ENCODE peak calls at places on chromosomes 6 and 20, in seven cellular contexts. One of them, this sample, is unnamed.

GRCh38 chr20:35523298-35523888 is 6.1 kb downstream of the C20orf173 start:
- DNase-seq in right lobe of liver: peak; percentile 53
- DNase-seq in uterus: no peak
- DNase-seq in GM12878: no peak
- DNase-seq in body of pancreas: no peak
- DNase-seq in HepG2: peak; percentile 47
- DNase-seq in spleen: no peak
- DNase-seq in this sample: no peak

GRCh38 chr6:43779864-43780260 is 9.9 kb downstream of the VEGFA start:
- DNase-seq in uterus: peak; percentile 77
- DNase-seq in right lobe of liver: no peak
- DNase-seq in body of pancreas: peak; percentile 91
- DNase-seq in spleen: no peak
- DNase-seq in HepG2: no peak
- DNase-seq in GM12878: no peak
- DNase-seq in this sample: no peak

GRCh38 chr6:81814365-81815109 is 62.1 kb upstream of the TENT5A start:
- DNase-seq in body of pancreas: no peak
- DNase-seq in uterus: no peak
- DNase-seq in HepG2: no peak
- DNase-seq in spleen: no peak
- DNase-seq in right lobe of liver: no peak
- DNase-seq in GM12878: no peak
- DNase-seq in this sample: no peak

GRCh38 chr6:154247119-154247814 is 109.3 kb downstream of the IPCEF1 start:
- DNase-seq in HepG2: no peak
- DNase-seq in body of pancreas: no peak
- DNase-seq in GM12878: no peak
- DNase-seq in uterus: no peak
- DNase-seq in right lobe of liver: no peak
- DNase-seq in spleen: no peak
- DNase-seq in this sample: no peak

GRCh38 chr20:51350941-51351631 is 191.4 kb downstream of the NFATC2 start:
- DNase-seq in uterus: no peak
- DNase-seq in body of pancreas: no peak
- DNase-seq in GM12878: no peak
- DNase-seq in right lobe of liver: no peak
- DNase-seq in spleen: peak; percentile 17
- DNase-seq in HepG2: no peak
- DNase-seq in this sample: no peak

GRCh38 chr20:59365611-59366284 is 65.3 kb downstream of the EDN3 start:
- DNase-seq in spleen: peak; percentile 71
- DNase-seq in GM12878: no peak
- DNase-seq in uterus: no peak
- DNase-seq in body of pancreas: peak; percentile 49
- DNase-seq in HepG2: no peak
- DNase-seq in right lobe of liver: no peak
- DNase-seq in this sample: no peak

GRCh38 chr6:45445364-45445748 is 67.6 kb upstream of the SUPT3H start:
- DNase-seq in right lobe of liver: no peak
- DNase-seq in spleen: no peak
- DNase-seq in HepG2: no peak
- DNase-seq in body of pancreas: no peak
- DNase-seq in GM12878: no peak
- DNase-seq in uterus: no peak
- DNase-seq in this sample: no peak

GRCh38 chr20:37344506-37345338 is 1.2 kb upstream of the SRC start:
- DNase-seq in spleen: peak; percentile 55
- DNase-seq in HepG2: peak; percentile 77
- DNase-seq in right lobe of liver: no peak
- DNase-seq in GM12878: no peak
- DNase-seq in uterus: no peak
- DNase-seq in body of pancreas: peak; percentile 82
- DNase-seq in this sample: no peak

GRCh38 chr6:9257215-9257614 is 821.9 kb upstream of the SLC35B3 start:
- DNase-seq in spleen: no peak
- DNase-seq in GM12878: no peak
- DNase-seq in uterus: no peak
- DNase-seq in body of pancreas: no peak
- DNase-seq in HepG2: no peak
- DNase-seq in right lobe of liver: no peak
- DNase-seq in this sample: no peak

GRCh38 chr6:22828179-22829062 is 259.1 kb downstream of the HDGFL1 start:
- DNase-seq in uterus: peak; percentile 39
- DNase-seq in spleen: no peak
- DNase-seq in body of pancreas: peak; percentile 68
- DNase-seq in right lobe of liver: no peak
- DNase-seq in GM12878: no peak
- DNase-seq in HepG2: peak; percentile 39
- DNase-seq in this sample: no peak

GRCh38 chr6:39309942-39310531 is 4.2 kb downstream of the KCNK17 start:
- DNase-seq in uterus: peak; percentile 27
- DNase-seq in spleen: peak; percentile 88
- DNase-seq in GM12878: no peak
- DNase-seq in HepG2: peak; percentile 58
- DNase-seq in right lobe of liver: peak; percentile 83
- DNase-seq in body of pancreas: peak; percentile 83
- DNase-seq in this sample: no peak

GRCh38 chr6:16505711-16506362 is 255.4 kb downstream of the ATXN1 start:
- DNase-seq in HepG2: no peak
- DNase-seq in uterus: peak; percentile 74
- DNase-seq in GM12878: no peak
- DNase-seq in spleen: no peak
- DNase-seq in body of pancreas: no peak
- DNase-seq in right lobe of liver: no peak
- DNase-seq in this sample: no peak

GRCh38 chr6:159094444-159095252 is 49.9 kb upstream of the TAGAP start:
- DNase-seq in HepG2: no peak
- DNase-seq in GM12878: no peak
- DNase-seq in right lobe of liver: no peak
- DNase-seq in spleen: peak; percentile 94
- DNase-seq in body of pancreas: no peak
- DNase-seq in uterus: no peak
- DNase-seq in this sample: no peak

GRCh38 chr20:36825374-36826104 is 50.4 kb upstream of the TLDC2 start:
- DNase-seq in body of pancreas: no peak
- DNase-seq in uterus: no peak
- DNase-seq in right lobe of liver: no peak
- DNase-seq in spleen: no peak
- DNase-seq in HepG2: no peak
- DNase-seq in GM12878: no peak
- DNase-seq in this sample: no peak

GRCh38 chr6:13574149-13574570 is 241 bp upstream of the SIRT5 start:
- DNase-seq in body of pancreas: peak; percentile 95
- DNase-seq in right lobe of liver: peak; percentile 96
- DNase-seq in HepG2: peak; percentile 96
- DNase-seq in uterus: peak; percentile 92
- DNase-seq in GM12878: peak; percentile 82
- DNase-seq in spleen: peak; percentile 98
- DNase-seq in this sample: peak; percentile 71
- TF ChIP-seq POLR2A in body of pancreas: no peak
- TF ChIP-seq POLR2A in right lobe of liver: peak; percentile 85
- TF ChIP-seq POLR2A in HepG2: peak; percentile 84
- TF ChIP-seq POLR2A in uterus: no peak
- TF ChIP-seq POLR2A in GM12878: peak; percentile 72
- TF ChIP-seq POLR2A in spleen: peak; percentile 20
- TF ChIP-seq POLR2A in this sample: peak; percentile 71

GRCh38 chr20:56628873-56629463 is at the start of gene TFAP2C:
- DNase-seq in body of pancreas: peak; percentile 64
- DNase-seq in GM12878: no peak
- DNase-seq in spleen: no peak
- DNase-seq in uterus: peak; percentile 30
- DNase-seq in right lobe of liver: no peak
- DNase-seq in HepG2: no peak
- DNase-seq in this sample: no peak
- TF ChIP-seq POLR2A in body of pancreas: peak; percentile 18
- TF ChIP-seq POLR2A in GM12878: no peak
- TF ChIP-seq POLR2A in spleen: no peak
- TF ChIP-seq POLR2A in uterus: peak; percentile 57
- TF ChIP-seq POLR2A in right lobe of liver: no peak
- TF ChIP-seq POLR2A in HepG2: no peak
- TF ChIP-seq POLR2A in this sample: peak; percentile 84

GRCh38 chr6:53359088-53359842 is 10.5 kb upstream of the ELOVL5 start:
- DNase-seq in body of pancreas: peak; percentile 91
- DNase-seq in GM12878: peak; percentile 78
- DNase-seq in right lobe of liver: peak; percentile 99
- DNase-seq in spleen: peak; percentile 99
- DNase-seq in uterus: peak; percentile 91
- DNase-seq in HepG2: peak; percentile 92
- DNase-seq in this sample: peak; percentile 66
- TF ChIP-seq POLR2A in body of pancreas: peak; percentile 65
- TF ChIP-seq POLR2A in GM12878: peak; percentile 94
- TF ChIP-seq POLR2A in right lobe of liver: peak; percentile 89
- TF ChIP-seq POLR2A in spleen: peak; percentile 87
- TF ChIP-seq POLR2A in uterus: peak; percentile 76
- TF ChIP-seq POLR2A in HepG2: peak; percentile 94
- TF ChIP-seq POLR2A in this sample: peak; percentile 92

DNA sequence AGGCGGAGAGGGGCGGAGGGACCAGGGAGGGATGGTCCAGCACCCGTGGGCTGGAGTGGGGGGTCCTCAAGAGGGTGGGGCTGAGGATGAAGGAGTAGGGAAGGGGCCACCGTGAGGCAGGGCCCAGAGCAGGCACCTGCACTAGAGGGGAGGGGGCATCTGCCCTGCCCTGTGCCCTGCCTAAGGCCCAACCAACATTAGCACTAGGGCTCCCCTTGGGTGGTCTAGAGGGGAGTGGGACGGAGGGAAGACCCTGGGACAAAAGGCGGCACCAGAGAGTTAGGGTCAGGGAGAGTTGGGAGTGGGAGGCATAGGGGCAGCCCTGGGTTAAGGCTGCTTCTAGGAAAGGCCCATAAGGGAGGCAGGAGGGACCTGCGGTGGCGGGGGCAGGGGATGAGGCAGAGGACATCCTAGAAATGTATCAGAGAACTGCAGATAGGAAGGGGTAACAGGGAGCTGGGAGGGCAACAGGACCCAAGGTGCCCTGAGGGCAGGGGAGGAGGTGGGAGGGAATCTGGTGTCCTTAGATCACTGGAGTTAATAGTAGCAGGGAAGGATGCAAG is 24.5 kb downstream of the HLA-F start:
- DNase-seq in right lobe of liver: no peak
- DNase-seq in uterus: no peak
- DNase-seq in spleen: no peak
- DNase-seq in HepG2: no peak
- DNase-seq in body of pancreas: no peak
- DNase-seq in GM12878: no peak
- DNase-seq in this sample: no peak
- TF ChIP-seq POLR2A in right lobe of liver: no peak
- TF ChIP-seq POLR2A in uterus: no peak
- TF ChIP-seq POLR2A in spleen: no peak
- TF ChIP-seq POLR2A in HepG2: no peak
- TF ChIP-seq POLR2A in body of pancreas: no peak
- TF ChIP-seq POLR2A in GM12878: no peak
- TF ChIP-seq POLR2A in this sample: no peak

GRCh38 chr20:57247292-57247975 is 19.0 kb downstream of the BMP7 start:
- DNase-seq in body of pancreas: no peak
- DNase-seq in GM12878: no peak
- DNase-seq in uterus: no peak
- DNase-seq in right lobe of liver: no peak
- DNase-seq in spleen: no peak
- DNase-seq in HepG2: no peak
- DNase-seq in this sample: no peak
- TF ChIP-seq POLR2A in body of pancreas: no peak
- TF ChIP-seq POLR2A in GM12878: no peak
- TF ChIP-seq POLR2A in uterus: no peak
- TF ChIP-seq POLR2A in right lobe of liver: no peak
- TF ChIP-seq POLR2A in spleen: no peak
- TF ChIP-seq POLR2A in HepG2: no peak
- TF ChIP-seq POLR2A in this sample: no peak

GRCh38 chr20:32474967-32475819 is 109.9 kb downstream of the NOL4L start:
- DNase-seq in body of pancreas: peak; percentile 89
- DNase-seq in uterus: peak; percentile 92
- DNase-seq in GM12878: no peak
- DNase-seq in spleen: peak; percentile 91
- DNase-seq in HepG2: peak; percentile 86
- DNase-seq in right lobe of liver: peak; percentile 85
- DNase-seq in this sample: no peak
- TF ChIP-seq POLR2A in body of pancreas: peak; percentile 20
- TF ChIP-seq POLR2A in uterus: peak; percentile 40
- TF ChIP-seq POLR2A in GM12878: no peak
- TF ChIP-seq POLR2A in spleen: no peak
- TF ChIP-seq POLR2A in HepG2: peak; percentile 65
- TF ChIP-seq POLR2A in right lobe of liver: no peak
- TF ChIP-seq POLR2A in this sample: no peak

GRCh38 chr20:33443512-33444239 is at the start of gene SNTA1:
- DNase-seq in body of pancreas: peak; percentile 97
- DNase-seq in uterus: peak; percentile 95
- DNase-seq in right lobe of liver: peak; percentile 99
- DNase-seq in GM12878: no peak
- DNase-seq in spleen: peak; percentile 98
- DNase-seq in HepG2: peak; percentile 92
- DNase-seq in this sample: peak; percentile 64
- TF ChIP-seq POLR2A in body of pancreas: no peak
- TF ChIP-seq POLR2A in uterus: no peak
- TF ChIP-seq POLR2A in right lobe of liver: peak; percentile 65
- TF ChIP-seq POLR2A in GM12878: no peak
- TF ChIP-seq POLR2A in spleen: no peak
- TF ChIP-seq POLR2A in HepG2: no peak
- TF ChIP-seq POLR2A in this sample: no peak

DNA sequence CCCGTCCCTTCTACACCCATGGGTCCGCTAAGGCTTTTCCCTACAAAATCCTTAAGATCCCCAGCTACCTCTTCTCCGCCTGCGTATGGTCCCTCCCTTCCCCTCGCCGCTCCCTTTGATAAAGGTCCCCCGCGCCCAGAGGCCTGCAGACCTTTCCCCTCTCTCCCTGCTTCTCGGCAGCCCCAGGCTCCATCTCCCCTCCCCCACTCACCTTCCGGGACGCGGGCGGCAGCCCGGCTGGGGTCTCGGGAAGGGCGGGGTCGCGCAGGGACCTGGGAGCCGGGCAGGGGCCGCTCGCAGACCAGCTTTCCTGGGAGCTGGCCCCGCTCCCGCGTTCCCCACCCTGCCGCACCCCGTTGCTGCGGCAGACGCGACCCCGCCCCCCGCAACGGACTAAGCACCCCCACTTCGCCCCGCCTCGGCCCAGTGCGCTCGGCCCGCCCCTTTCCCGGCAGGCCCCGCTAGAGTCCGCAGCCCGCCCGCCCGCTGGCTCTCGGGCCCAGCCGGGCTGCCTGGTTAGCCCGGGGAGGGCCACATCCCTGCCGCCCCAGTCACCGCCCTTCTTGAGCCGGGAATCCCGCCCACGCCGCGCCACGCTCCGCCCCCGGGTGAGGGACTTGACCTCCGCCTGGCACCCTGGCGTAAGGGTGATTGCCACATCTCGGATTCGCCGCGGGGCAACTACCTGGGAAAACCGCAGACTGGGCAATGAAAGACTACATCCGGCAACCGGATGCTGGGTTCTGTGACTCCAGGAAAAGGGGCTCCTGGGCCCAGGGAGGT is at the start of gene FLOT1:
- DNase-seq in HepG2: peak; percentile 97
- DNase-seq in spleen: peak; percentile 99
- DNase-seq in uterus: peak; percentile 96
- DNase-seq in right lobe of liver: peak; percentile 99
- DNase-seq in body of pancreas: peak; percentile 99
- DNase-seq in GM12878: peak; percentile 80
- DNase-seq in this sample: peak; percentile 75
- TF ChIP-seq POLR2A in HepG2: no peak
- TF ChIP-seq POLR2A in spleen: no peak
- TF ChIP-seq POLR2A in uterus: peak; percentile 67
- TF ChIP-seq POLR2A in right lobe of liver: peak; percentile 86
- TF ChIP-seq POLR2A in body of pancreas: peak; percentile 90
- TF ChIP-seq POLR2A in GM12878: peak; percentile 83
- TF ChIP-seq POLR2A in this sample: peak; percentile 37